ENCODE peak calls at places on chromosomes 4 and X, in five cellular contexts. J is IMR-90, B is SK-N-SH, X is GM12878, Q is HepG2. W is an unnamed sample.

GRCh38 chr4:55178226-55179005 is 53.0 kb upstream of the KDR start:
- DNase-seq in X (no peak), B (no peak), Q (no peak), J (no peak), W (no peak)

GRCh38 chrX:154516655-154517100 is 646 bp upstream of the FAM3A start:
- DNase-seq in B (no peak), X (no peak), J (peak), Q (no peak), W (no peak)

GRCh38 chr4:121728066-121728465 is 31.3 kb upstream of the ANXA5 start:
- DNase-seq in X (no peak), Q (peak), J (peak), B (no peak), W (no peak)

GRCh38 chr4:177322156-177322685 is 12.5 kb downstream of the NEIL3 start:
- DNase-seq in J (peak), X (no peak), B (no peak), Q (no peak), W (no peak)

GRCh38 chrX:103197721-103198306 is 17.1 kb upstream of the BEX4 start:
- DNase-seq in X (no peak), B (no peak), Q (no peak), J (peak), W (no peak)

GRCh38 chrX:48278958-48279357 is 23.8 kb downstream of the SSX1 start:
- DNase-seq in B (peak), X (no peak), Q (peak), J (no peak), W (peak)

GRCh38 chr4:106048250-106048931 is 153.1 kb downstream of the NPNT start:
- DNase-seq in B (no peak), X (no peak), Q (no peak), J (peak), W (no peak)

GRCh38 chr4:147361726-147362125 is 119.2 kb upstream of the EDNRA start:
- DNase-seq in J (peak), B (no peak), X (no peak), Q (no peak), W (no peak)

GRCh38 chr4:101954975-101955678 is 164.6 kb downstream of the BANK1 start:
- DNase-seq in Q (no peak), B (no peak), X (no peak), J (no peak), W (no peak)

GRCh38 chr4:183591301-183591700 is 67.7 kb downstream of the RWDD4 start:
- DNase-seq in J (peak), Q (no peak), B (no peak), X (no peak), W (no peak)

GRCh38 chr4:41323706-41324105 is 67.0 kb downstream of the UCHL1 start:
- DNase-seq in B (no peak), J (no peak), X (no peak), Q (no peak), W (no peak)

GRCh38 chr4:119683518-119683917 is 54.9 kb upstream of the PDE5A start:
- DNase-seq in X (no peak), Q (no peak), B (no peak), J (peak), W (no peak)

GRCh38 chr4:6777636-6778281 is 4.8 kb upstream of the KIAA0232 start:
- DNase-seq in J (no peak), Q (peak), X (no peak), B (no peak), W (no peak)

GRCh38 chrX:149858592-149858991 is 22.4 kb upstream of the MAGEA8 start:
- DNase-seq in J (no peak), Q (no peak), X (no peak), B (no peak), W (no peak)

GRCh38 chrX:119990995-119991787 is 47.6 kb upstream of the NKAP start:
- DNase-seq in Q (no peak), B (peak), J (no peak), X (no peak), W (no peak)

GRCh38 chrX:115889121-115889890 is 281.2 kb upstream of the AGTR2 start:
- DNase-seq in J (no peak), X (no peak), Q (no peak), B (no peak), W (no peak)

GRCh38 chrX:33001107-33001506 is 210.2 kb downstream of the DMD start:
- DNase-seq in B (no peak), X (no peak), Q (no peak), J (no peak), W (no peak)

GRCh38 chrX:73850124-73851013 is 287.4 kb downstream of the CHIC1 start:
- DNase-seq in X (peak), Q (peak), J (peak), B (peak), W (peak)

GRCh38 chrX:154051210-154051810 is 31.6 kb upstream of the IRAK1 start:
- DNase-seq in J (peak), X (no peak), B (peak), Q (peak), W (peak)

GRCh38 chr4:5054532-5054931 is 3.3 kb downstream of the STK32B start:
- DNase-seq in B (no peak), X (no peak), J (no peak), Q (peak), W (no peak)

GRCh38 chr4:181820518-181820917 is 422.7 kb upstream of the TENM3 start:
- DNase-seq in J (no peak), X (no peak), B (no peak), Q (peak), W (no peak)

GRCh38 chr4:1736820-1737219 is 15.5 kb downstream of the TACC3 start:
- DNase-seq in X (no peak), Q (no peak), J (no peak), B (no peak), W (no peak)

GRCh38 chrX:24002167-24002566 is 24.8 kb downstream of the KLHL15 start:
- DNase-seq in X (no peak), J (no peak), Q (no peak), B (no peak), W (no peak)

GRCh38 chrX:70001708-70002341 is 47.9 kb downstream of the AWAT2 start:
- DNase-seq in Q (no peak), J (no peak), X (no peak), B (no peak), W (no peak)

GRCh38 chrX:2589186-2590020 is 88.6 kb upstream of the DHRSX start:
- DNase-seq in Q (no peak), J (peak), B (no peak), X (no peak), W (no peak)

GRCh38 chr4:100933628-100934027 is 413.7 kb downstream of the PPP3CA start:
- DNase-seq in X (no peak), J (peak), B (no peak), Q (no peak), W (no peak)

GRCh38 chr4:155802573-155802972 is 43.8 kb downstream of the GUCY1B1 start:
- DNase-seq in X (no peak), J (peak), Q (no peak), B (no peak), W (peak)

GRCh38 chr4:176735300-176735699 is 57.4 kb downstream of the VEGFC start:
- DNase-seq in Q (no peak), B (no peak), X (no peak), J (peak), W (no peak)

GRCh38 chrX:41684138-41684537 is 4.6 kb upstream of the GPR34 start:
- DNase-seq in X (no peak), J (peak), B (no peak), Q (no peak), W (no peak)

GRCh38 chrX:1071351-1071750 is 141.1 kb downstream of the CRLF2 start:
- DNase-seq in B (no peak), Q (no peak), J (no peak), X (no peak), W (no peak)

GRCh38 chr4:184417802-184418511 is 56.4 kb downstream of the IRF2 start:
- DNase-seq in J (peak), X (peak), B (no peak), Q (peak), W (peak)

GRCh38 chr4:123783091-123783765 is 386.6 kb downstream of the SPRY1 start:
- DNase-seq in B (no peak), X (no peak), Q (no peak), J (peak), W (no peak)

GRCh38 chr4:81564025-81564424 is 92.3 kb upstream of the RASGEF1B start:
- DNase-seq in Q (no peak), B (no peak), J (no peak), X (no peak), W (no peak)

GRCh38 chr4:81571105-81571504 is 99.4 kb upstream of the RASGEF1B start:
- DNase-seq in Q (no peak), X (no peak), B (no peak), J (no peak), W (no peak)

GRCh38 chr4:81566076-81566663 is 94.5 kb upstream of the RASGEF1B start:
- DNase-seq in J (no peak), B (no peak), X (no peak), Q (no peak), W (no peak)

GRCh38 chr4:81562093-81562492 is 90.4 kb upstream of the RASGEF1B start:
- DNase-seq in J (no peak), X (peak), B (no peak), Q (no peak), W (no peak)

GRCh38 chr4:81565137-81565870 is 93.6 kb upstream of the RASGEF1B start:
- DNase-seq in X (no peak), B (no peak), J (no peak), Q (no peak), W (no peak)
- TF ChIP-seq MXI1 in X (no peak), B (no peak), J (no peak), Q (no peak), W (no peak)

GRCh38 chr4:163614866-163615265 is 120.4 kb downstream of the TMA16 start:
- DNase-seq in J (no peak), X (no peak), B (no peak), Q (no peak), W (no peak)

GRCh38 chr4:163611172-163611571 is 116.7 kb downstream of the TMA16 start:
- DNase-seq in Q (no peak), J (no peak), X (no peak), B (no peak), W (no peak)

GRCh38 chr4:163611784-163612445 is 117.4 kb downstream of the TMA16 start:
- DNase-seq in B (no peak), J (no peak), X (no peak), Q (no peak), W (no peak)

GRCh38 chr4:163612762-163613161 is 118.3 kb downstream of the TMA16 start:
- DNase-seq in J (no peak), B (no peak), X (no peak), Q (no peak), W (no peak)

DNA sequence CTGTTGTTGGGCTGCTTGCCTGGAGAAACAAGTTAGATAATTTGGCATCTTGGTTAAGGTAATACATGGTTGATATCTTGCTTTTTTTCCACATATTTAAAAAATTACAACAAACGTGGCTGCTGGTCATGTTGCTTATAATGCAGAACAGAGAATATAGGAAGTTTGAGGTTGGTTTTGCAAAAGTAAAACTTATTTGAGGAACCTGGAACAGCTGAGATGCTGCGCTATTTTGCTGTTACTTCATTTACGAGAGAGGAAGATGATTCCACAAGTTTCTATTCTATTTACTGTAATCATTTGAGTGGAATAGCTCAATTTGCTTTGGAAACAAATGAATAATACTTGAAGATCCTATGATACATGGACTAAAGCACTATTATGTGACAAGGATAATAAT is 118.9 kb downstream of the TMA16 start:
- DNase-seq in B (no peak), Q (no peak), X (no peak), J (no peak), W (no peak)
- H3K27ac ChIP-seq in B (no peak), Q (no peak), X (no peak), J (no peak), W (no peak)

DNA sequence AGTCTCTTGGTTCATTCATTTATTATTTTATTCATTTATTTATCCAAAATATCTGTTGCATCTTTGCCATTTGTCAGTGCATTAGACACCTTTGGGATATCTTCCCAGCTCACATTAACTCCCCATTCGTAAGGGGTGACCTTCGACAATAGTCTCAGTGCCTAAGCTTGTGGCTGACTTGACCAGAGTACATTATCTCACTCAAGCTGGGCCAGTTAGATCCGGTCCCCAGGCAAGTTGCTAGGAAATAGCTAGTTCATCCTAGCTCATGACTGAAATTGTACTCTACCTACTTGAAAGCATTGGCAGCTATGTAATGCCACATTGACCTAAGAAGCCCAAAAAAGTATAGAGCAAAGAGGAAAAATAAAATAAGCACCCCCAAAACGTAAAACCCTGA is 165.3 kb downstream of the FBXO8 start:
- DNase-seq in Q (no peak), J (no peak), X (no peak), B (peak), W (no peak)
- TF ChIP-seq MXI1 in Q (no peak), J (no peak), X (no peak), B (no peak), W (no peak)

DNA sequence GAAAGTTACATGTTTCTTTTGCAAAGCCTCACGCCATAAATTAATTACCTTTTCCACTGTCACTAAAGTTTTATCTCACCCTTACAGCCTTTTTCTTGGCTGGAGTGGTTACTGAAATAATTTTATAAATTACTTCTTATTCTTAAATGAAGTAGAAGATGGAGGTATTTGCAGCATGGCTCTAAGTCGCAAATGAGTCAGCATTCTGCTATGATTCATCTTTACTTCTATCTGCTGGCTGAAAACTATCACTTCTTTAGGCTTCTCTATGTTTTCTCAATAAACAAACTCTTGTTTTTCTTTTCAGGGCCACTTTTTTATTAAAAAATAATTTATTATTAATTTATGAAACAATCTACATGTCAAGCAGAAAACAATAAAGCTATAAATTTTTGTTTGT is 210.2 kb upstream of the GYPA start:
- DNase-seq in J (no peak), Q (no peak), X (no peak), B (no peak), W (no peak)
- H3K27ac ChIP-seq in J (no peak), Q (no peak), X (no peak), B (no peak), W (no peak)

DNA sequence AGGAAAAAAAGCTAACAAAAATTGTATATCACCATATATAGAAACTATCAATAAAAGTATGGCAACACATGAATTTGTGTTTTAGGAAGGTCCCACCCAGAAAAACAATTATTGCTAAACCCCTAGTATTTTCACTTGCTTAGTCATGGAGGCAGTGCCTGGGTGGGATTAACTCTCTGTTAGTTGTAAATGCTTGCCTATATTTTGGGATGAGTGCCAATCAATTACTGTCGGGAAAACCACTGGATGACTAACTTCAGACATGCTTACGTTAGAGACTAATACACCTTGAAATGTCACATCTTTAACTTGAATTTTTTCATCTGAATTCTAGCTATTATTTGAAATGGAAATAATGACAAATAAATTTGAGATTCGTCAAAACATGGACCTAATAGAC is 33.8 kb downstream of the TMPRSS11A start:
- DNase-seq in X (no peak), B (no peak), J (peak), Q (no peak), W (no peak)
- TF ChIP-seq MXI1 in X (no peak), B (no peak), J (no peak), Q (no peak), W (no peak)